ENCODE peak calls at places on chromosomes 3 and 15, in four cellular contexts. X is upper lobe of right lung, N is A549, B is sigmoid colon. R is an unnamed sample.

GRCh38 chr15:28024889-28025250 is 74.2 kb downstream of the OCA2 start:
- DNase-seq in B (no peak), X (no peak), N (no peak), R (no peak)

GRCh38 chr15:29631076-29632070 is 190.9 kb downstream of the TJP1 start:
- DNase-seq in N (no peak), X (peak), B (no peak), R (no peak)

GRCh38 chr15:40744810-40745152 is 10.3 kb downstream of the RMDN3 start:
- DNase-seq in X (no peak), N (no peak), B (peak), R (no peak)

GRCh38 chr3:17905996-17906395 is 163.6 kb upstream of the TBC1D5 start:
- DNase-seq in X (no peak), B (no peak), N (no peak), R (no peak)

GRCh38 chr3:2098398-2099027 is at the start of gene CNTN4:
- DNase-seq in B (peak), X (peak), N (peak), R (no peak)

GRCh38 chr15:65757256-65757655 is 34.8 kb downstream of the DENND4A start:
- DNase-seq in X (no peak), B (no peak), N (no peak), R (no peak)

GRCh38 chr3:151171145-151171544 is 31.9 kb downstream of the GPR171 start:
- DNase-seq in B (peak), N (no peak), X (no peak), R (no peak)

GRCh38 chr3:66335671-66336070 is 114.9 kb downstream of the SLC25A26 start:
- DNase-seq in X (no peak), N (no peak), B (no peak), R (no peak)

GRCh38 chr3:150449169-150449721 is 41.1 kb downstream of the TSC22D2 start:
- DNase-seq in N (no peak), B (no peak), X (no peak), R (no peak)

GRCh38 chr15:71716990-71717389 is 93.4 kb upstream of the NR2E3 start:
- DNase-seq in X (no peak), B (no peak), N (no peak), R (no peak)

GRCh38 chr3:124935264-124935663 is 713 bp upstream of the MUC13 start:
- DNase-seq in N (no peak), X (no peak), B (no peak), R (no peak)

GRCh38 chr3:57796261-57796660 is 40.2 kb downstream of the SLMAP start:
- DNase-seq in X (no peak), B (no peak), N (no peak), R (no peak)

GRCh38 chr15:71325461-71325860 is 210.2 kb downstream of the THSD4 start:
- DNase-seq in B (no peak), X (no peak), N (no peak), R (no peak)

GRCh38 chr3:171781711-171782127 is 28.6 kb downstream of the PLD1 start:
- DNase-seq in B (no peak), N (no peak), X (no peak), R (no peak)

GRCh38 chr3:133928903-133929607 is 33.4 kb upstream of the RAB6B start:
- DNase-seq in B (no peak), N (no peak), X (no peak), R (no peak)

DNA sequence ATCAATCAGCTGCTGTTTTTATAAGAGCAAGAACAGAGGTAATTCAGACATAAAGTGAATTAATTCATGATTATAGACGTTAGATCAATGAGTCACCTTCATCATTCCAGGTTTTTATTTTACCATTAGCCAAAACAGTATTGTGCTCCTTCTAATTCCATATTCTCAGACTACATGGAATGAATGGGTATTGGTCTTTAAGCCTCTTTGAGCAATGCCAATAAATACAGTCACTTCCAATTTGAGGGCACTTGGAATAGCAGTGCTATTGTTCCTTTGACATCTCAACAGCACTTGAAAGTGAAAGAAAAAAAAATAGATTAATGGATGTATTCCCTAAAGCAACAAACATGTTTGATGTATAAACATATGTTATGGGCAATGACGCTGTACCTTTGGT is 830.9 kb upstream of the CFAP20DC start:
- DNase-seq in N (no peak), X (no peak), B (no peak), R (no peak)
- TF ChIP-seq CTCF in N (no peak), X (no peak), B (no peak), R (no peak)

DNA sequence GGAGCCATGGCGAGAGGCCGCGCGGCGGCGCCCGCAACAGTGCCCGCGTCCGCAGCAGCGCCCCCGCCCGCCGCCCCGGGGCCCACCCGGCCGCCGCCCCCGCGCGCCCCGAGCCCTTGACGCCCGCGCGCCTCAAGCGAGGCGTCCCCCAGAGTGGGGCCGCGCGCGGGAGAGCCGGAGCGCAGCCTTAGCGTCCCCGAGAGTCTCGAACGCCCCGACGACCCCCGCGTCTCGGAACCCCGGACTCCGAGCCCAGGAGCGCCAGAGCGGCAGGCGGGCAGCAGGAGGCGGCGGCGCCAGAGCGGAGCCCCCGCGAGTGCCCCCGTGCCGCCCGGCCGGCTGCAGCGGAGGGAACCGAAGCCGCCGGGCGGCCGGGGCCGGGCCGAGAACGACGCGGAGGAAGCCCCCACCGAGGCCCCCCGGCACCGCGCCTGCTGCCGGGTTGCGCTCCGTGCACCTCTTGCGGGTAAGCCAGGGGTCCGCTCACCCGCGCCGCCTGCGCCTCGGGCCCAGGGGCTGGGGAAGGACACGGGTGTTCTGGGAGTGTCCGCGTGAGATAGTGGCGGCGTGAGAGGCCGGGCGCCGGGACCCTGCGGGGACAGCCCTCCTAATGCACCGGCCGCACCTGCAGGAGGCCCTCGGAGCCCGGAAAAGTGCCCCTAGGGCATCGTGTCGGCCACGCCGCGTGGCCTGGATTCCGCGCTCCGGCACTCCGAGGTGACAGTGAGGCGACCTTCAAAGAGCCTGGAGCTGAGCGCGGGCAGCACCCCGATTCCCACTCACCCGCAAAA is 51.9 kb upstream of the ULK4 start:
- DNase-seq in B (peak), X (peak), N (no peak), R (no peak)
- TF ChIP-seq CTCF in B (no peak), X (no peak), N (no peak), R (peak)

GRCh38 chr15:63905131-63905530 is 71.4 kb upstream of the HERC1 start:
- DNase-seq in N (no peak), B (no peak), X (no peak), R (no peak)
- TF ChIP-seq CTCF in N (no peak), B (no peak), X (no peak), R (no peak)

GRCh38 chr15:73694419-73694818 is 10.2 kb downstream of the CD276 start:
- DNase-seq in N (no peak), X (no peak), B (peak), R (no peak)

GRCh38 chr15:73686781-73687256 is 2.6 kb downstream of the CD276 start:
- DNase-seq in B (peak), N (peak), X (no peak), R (no peak)

GRCh38 chr15:73688455-73688854 is 4.3 kb downstream of the CD276 start:
- DNase-seq in N (no peak), B (peak), X (no peak), R (no peak)

GRCh38 chr15:73695773-73696640 is 11.8 kb downstream of the CD276 start:
- DNase-seq in X (peak), N (no peak), B (peak), R (peak)

DNA sequence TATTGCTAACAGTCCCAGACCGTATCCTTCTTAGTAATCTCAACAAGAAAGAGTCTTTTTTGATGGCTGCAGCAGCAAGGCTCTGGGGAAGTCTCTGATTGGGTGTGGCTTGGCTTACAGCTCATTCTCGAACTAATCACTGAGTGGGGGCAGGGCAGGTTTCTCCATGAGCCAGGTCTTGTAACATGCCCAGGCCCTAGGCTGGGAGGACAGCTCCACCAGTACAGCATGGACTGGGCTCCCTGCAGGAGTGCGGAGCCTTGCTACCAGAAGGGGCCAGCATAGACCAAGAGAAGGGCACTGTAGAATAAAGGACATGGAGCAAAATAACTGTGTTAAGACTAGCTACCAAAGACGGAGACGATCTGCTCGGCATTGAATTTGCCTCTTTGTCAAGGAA is 7.2 kb downstream of the CD276 start:
- DNase-seq in X (peak), N (no peak), B (peak), R (no peak)
- TF ChIP-seq CTCF in X (no peak), N (no peak), B (no peak), R (peak)

GRCh38 chr3:153625506-153625905 is 463.5 kb downstream of the RAP2B start:
- DNase-seq in N (no peak), B (no peak), X (no peak), R (no peak)
- TF ChIP-seq CTCF in N (no peak), B (no peak), X (no peak), R (peak)

GRCh38 chr3:101009386-101009785 is 16.2 kb upstream of the ABI3BP start:
- DNase-seq in N (no peak), B (no peak), X (no peak), R (no peak)
- TF ChIP-seq CTCF in N (no peak), B (no peak), X (no peak), R (no peak)

GRCh38 chr15:59172289-59172901 is 34.2 kb upstream of the LDHAL6B start:
- DNase-seq in N (no peak), B (no peak), X (no peak), R (no peak)
- TF ChIP-seq CTCF in N (peak), B (no peak), X (no peak), R (peak)

DNA sequence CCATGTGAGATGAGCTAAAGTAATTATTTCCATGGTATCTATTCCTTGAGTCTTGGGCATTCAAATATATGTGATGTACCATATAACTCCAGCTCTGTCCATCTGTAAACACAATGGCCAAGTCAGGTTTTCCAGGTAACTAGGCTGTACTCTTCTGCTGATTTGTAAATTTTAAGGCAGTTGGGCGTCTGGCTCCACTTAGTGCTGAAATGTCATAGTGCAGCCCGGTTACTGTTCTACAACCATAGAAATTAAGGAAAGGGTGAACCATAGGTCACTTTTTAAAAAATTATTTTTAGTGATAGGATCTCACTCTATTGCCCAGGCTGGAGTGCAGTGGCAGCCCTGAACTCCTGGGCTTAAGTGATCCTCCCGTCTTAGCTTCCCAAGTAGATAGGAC is 44.7 kb upstream of the GOLM2 start:
- DNase-seq in B (no peak), N (no peak), X (no peak), R (no peak)
- TF ChIP-seq CTCF in B (no peak), N (no peak), X (no peak), R (peak)

R was measured in chondrocyte.